ENCODE peak calls at places on chromosomes 2 and 18, in five cellular contexts. S is thoracic aorta, N is fibroblast of pulmonary artery, Z is A549, V is BE2C. H is an unnamed sample.

GRCh38 chr2:236209996-236210395 is 41.8 kb upstream of the GBX2 start:
- DNase-seq in N (no peak), V (no peak), Z (no peak), S (no peak), H (no peak)

GRCh38 chr2:85389139-85389538 is 21.0 kb downstream of the CAPG start:
- DNase-seq in Z (no peak), V (no peak), S (no peak), N (no peak), H (no peak)

GRCh38 chr2:157825885-157826284 is 50.2 kb downstream of the ACVR1 start:
- DNase-seq in N (peak), V (no peak), Z (no peak), S (no peak), H (peak)

GRCh38 chr2:71277536-71278103 is 50.7 kb upstream of the PAIP2B start:
- DNase-seq in Z (peak), N (peak), S (no peak), V (no peak), H (peak)

GRCh38 chr2:72757177-72757775 is 68.6 kb downstream of the EXOC6B start:
- DNase-seq in Z (peak), V (no peak), N (peak), S (no peak), H (peak)

GRCh38 chr18:2411381-2411977 is 159.8 kb downstream of the METTL4 start:
- DNase-seq in V (no peak), N (peak), S (no peak), Z (no peak), H (peak)

GRCh38 chr2:197309369-197310231 is 980 bp downstream of the ANKRD44 start:
- DNase-seq in V (peak), N (no peak), Z (no peak), S (no peak), H (no peak)

GRCh38 chr2:239226677-239227076 is 174.1 kb downstream of the HDAC4 start:
- DNase-seq in N (no peak), S (no peak), V (no peak), Z (no peak), H (no peak)

GRCh38 chr18:45539383-45539960 is 75.8 kb upstream of the SLC14A2 start:
- DNase-seq in Z (no peak), S (no peak), V (no peak), N (no peak), H (no peak)

GRCh38 chr2:60437080-60437765 is 116.2 kb downstream of the BCL11A start:
- DNase-seq in V (no peak), S (no peak), N (no peak), Z (no peak), H (no peak)

GRCh38 chr2:157334797-157335196 is 9.2 kb upstream of the ERMN start:
- DNase-seq in S (no peak), N (no peak), V (no peak), Z (no peak), H (no peak)

GRCh38 chr2:180618570-180618969 is 361.8 kb upstream of the UBE2E3 start:
- DNase-seq in Z (no peak), N (peak), S (no peak), V (no peak), H (no peak)

GRCh38 chr2:126700073-126700581 is 44.2 kb downstream of the GYPC start:
- DNase-seq in Z (no peak), N (peak), S (no peak), V (no peak), H (no peak)

GRCh38 chr2:175175896-175176295 is 5.6 kb downstream of the ATP5MC3 start:
- DNase-seq in V (no peak), N (peak), Z (no peak), S (no peak), H (peak)

GRCh38 chr2:42721898-42722297 is 42.0 kb downstream of the OXER1 start:
- DNase-seq in N (no peak), Z (no peak), V (no peak), S (no peak), H (no peak)

GRCh38 chr2:118784860-118785259 is 62.6 kb downstream of the EN1 start:
- DNase-seq in V (no peak), N (peak), Z (no peak), S (no peak), H (no peak)

GRCh38 chr2:121095257-121096080 is 189.5 kb downstream of the TFCP2L1 start:
- DNase-seq in V (peak), S (no peak), Z (peak), N (peak), H (peak)

GRCh38 chr2:64359892-64360657 is 93.9 kb upstream of the LGALSL start:
- DNase-seq in V (peak), Z (peak), S (peak), N (peak), H (peak)

GRCh38 chr18:76587147-76587885 is 92.3 kb upstream of the ZNF516 start:
- DNase-seq in Z (no peak), S (no peak), N (no peak), V (no peak), H (no peak)

GRCh38 chr18:76592096-76592495 is 97.1 kb upstream of the ZNF516 start:
- DNase-seq in N (no peak), S (no peak), V (no peak), Z (no peak), H (no peak)

GRCh38 chr18:76588591-76589303 is 93.7 kb upstream of the ZNF516 start:
- DNase-seq in N (peak), V (no peak), Z (no peak), S (no peak), H (peak)

GRCh38 chr18:76589866-76590265 is 94.8 kb upstream of the ZNF516 start:
- DNase-seq in V (no peak), S (no peak), N (no peak), Z (no peak), H (no peak)

GRCh38 chr18:76589309-76589708 is 94.3 kb upstream of the ZNF516 start:
- DNase-seq in Z (no peak), S (no peak), N (no peak), V (no peak), H (no peak)
- H3K4me3 ChIP-seq in Z (peak), S (peak), N (no peak), V (peak), H (no peak)

DNA sequence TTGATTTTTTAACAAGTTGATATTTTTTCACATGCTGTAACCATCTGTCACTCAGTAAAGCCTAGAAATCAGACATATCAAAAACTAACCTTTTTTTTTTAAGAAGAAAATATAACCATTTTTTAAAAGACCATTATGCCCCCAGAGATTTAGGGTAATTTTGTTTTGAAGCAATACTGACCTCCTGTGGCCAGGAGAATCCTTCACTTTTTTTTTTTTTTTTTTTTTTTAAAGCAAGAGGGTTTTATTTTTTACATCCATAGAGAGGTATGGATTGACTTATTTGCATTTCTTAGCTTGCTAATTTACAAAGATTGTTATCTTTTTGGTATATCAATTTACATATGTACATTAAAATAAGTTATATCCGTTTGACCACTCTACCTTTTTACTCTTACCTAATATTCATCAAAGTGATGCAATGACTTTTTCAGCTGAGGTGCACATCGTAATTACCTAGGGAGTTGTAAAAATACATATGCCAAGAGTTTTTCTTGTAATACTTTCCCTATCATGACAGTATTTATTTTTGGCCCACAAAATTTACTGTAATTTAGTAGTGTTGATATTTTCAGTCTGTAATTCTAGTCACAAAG is 161.9 kb downstream of the SOCS6 start:
- DNase-seq in V (no peak), Z (no peak), S (no peak), N (peak), H (no peak)
- TF ChIP-seq CTCF in V (peak), Z (peak), S (no peak), N (peak), H (peak)

DNA sequence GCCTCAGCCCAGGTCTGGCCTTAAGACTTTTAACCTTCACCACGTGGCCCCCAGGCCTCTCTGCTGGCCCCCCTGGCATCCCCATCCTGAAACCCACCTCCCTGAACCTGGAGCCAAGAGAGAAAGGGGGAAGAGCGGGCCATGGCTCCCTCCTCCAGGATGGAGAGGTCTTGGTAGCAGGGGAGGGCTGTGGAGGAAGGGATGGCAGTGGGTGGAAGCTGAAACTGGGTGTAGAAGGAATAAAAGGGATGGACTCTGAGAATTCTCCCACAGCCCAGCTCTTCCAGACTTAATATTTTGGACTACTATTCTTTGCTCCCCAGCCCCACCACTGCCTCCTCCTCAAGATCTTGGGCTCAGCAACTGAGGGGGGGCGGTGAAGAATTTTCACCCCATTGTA is 692 bp downstream of the TNS1 start:
- DNase-seq in Z (no peak), N (no peak), V (no peak), S (no peak), H (no peak)
- H3K4me3 ChIP-seq in Z (no peak), N (peak), V (no peak), S (peak), H (no peak)

DNA sequence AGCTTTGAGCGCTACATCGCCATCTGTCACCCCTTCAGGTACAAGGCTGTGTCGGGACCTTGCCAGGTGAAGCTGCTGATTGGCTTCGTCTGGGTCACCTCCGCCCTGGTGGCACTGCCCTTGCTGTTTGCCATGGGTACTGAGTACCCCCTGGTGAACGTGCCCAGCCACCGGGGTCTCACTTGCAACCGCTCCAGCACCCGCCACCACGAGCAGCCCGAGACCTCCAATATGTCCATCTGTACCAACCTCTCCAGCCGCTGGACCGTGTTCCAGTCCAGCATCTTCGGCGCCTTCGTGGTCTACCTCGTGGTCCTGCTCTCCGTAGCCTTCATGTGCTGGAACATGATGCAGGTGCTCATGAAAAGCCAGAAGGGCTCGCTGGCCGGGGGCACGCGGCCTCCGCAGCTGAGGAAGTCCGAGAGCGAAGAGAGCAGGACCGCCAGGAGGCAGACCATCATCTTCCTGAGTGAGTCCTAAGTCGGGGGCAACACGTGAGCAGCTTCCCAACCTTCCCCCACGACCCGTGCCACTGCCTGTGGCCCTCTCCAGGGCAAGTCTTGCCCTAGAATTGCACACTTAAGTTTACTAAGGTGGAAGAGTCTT is 928 bp downstream of the GPR39 start:
- DNase-seq in S (no peak), V (no peak), N (no peak), Z (no peak), H (no peak)
- TF ChIP-seq CTCF in S (no peak), V (no peak), N (no peak), Z (no peak), H (no peak)

GRCh38 chr2:30361751-30362394 is 85.2 kb upstream of the LCLAT1 start:
- DNase-seq in V (no peak), N (no peak), Z (no peak), S (no peak), H (peak)

GRCh38 chr2:30356061-30356460 is 91.0 kb upstream of the LCLAT1 start:
- DNase-seq in Z (no peak), S (no peak), V (no peak), N (peak), H (no peak)

GRCh38 chr2:30359644-30360167 is 87.3 kb upstream of the LCLAT1 start:
- DNase-seq in N (peak), S (no peak), V (peak), Z (no peak), H (no peak)

GRCh38 chr2:30358351-30358750 is 88.7 kb upstream of the LCLAT1 start:
- DNase-seq in N (no peak), Z (no peak), V (no peak), S (no peak), H (no peak)

GRCh38 chr2:30358822-30359221 is 88.2 kb upstream of the LCLAT1 start:
- DNase-seq in N (no peak), Z (no peak), S (no peak), V (no peak), H (no peak)
- H3K4me3 ChIP-seq in N (no peak), Z (no peak), S (no peak), V (no peak), H (no peak)

DNA sequence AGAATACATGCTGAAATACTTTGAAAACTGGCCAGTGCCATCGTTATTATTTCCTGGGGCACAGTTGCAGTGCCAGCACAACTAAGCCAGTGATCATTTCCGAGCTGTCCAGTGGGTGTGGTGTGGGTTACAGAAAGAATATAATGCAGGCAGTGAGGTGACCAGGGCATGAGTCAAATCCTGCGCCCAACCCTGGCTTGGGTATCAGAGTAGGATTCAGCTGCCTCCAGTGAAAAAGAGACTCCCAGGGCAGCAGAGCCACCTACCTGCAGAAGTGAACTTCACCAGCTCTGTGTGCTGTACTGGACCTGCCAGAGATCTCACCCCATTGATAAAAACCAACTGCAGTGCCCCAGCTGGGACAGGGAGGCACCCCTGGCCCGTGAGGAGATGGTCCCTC is 18.0 kb downstream of the SLC9A2 start:
- DNase-seq in S (no peak), V (no peak), N (no peak), Z (no peak), H (no peak)
- TF ChIP-seq CTCF in S (no peak), V (no peak), N (no peak), Z (no peak), H (no peak)

GRCh38 chr2:230954738-230955137 is 29.7 kb upstream of the GPR55 start:
- DNase-seq in N (no peak), V (no peak), Z (no peak), S (no peak), H (no peak)
- H3K4me3 ChIP-seq in N (no peak), V (no peak), Z (no peak), S (no peak), H (no peak)

H was measured in epithelial cell of esophagus.